ENCODE peak calls at places on chromosome 7, in five cellular contexts. One of them, this sample, is unnamed.

GRCh38 chr7:22564511-22565045 is 64.6 kb upstream of the STEAP1B start:
- DNase-seq in Peyer's patch: no peak
- DNase-seq in SJSA1: peak; percentile 68
- DNase-seq in aorta: no peak
- DNase-seq in transverse colon: no peak
- DNase-seq in this sample: no peak

GRCh38 chr7:154336295-154336694 is 284.1 kb downstream of the DPP6 start:
- DNase-seq in Peyer's patch: no peak
- DNase-seq in SJSA1: no peak
- DNase-seq in aorta: no peak
- DNase-seq in transverse colon: no peak
- DNase-seq in this sample: no peak

GRCh38 chr7:120738816-120739215 is 119.1 kb downstream of the TSPAN12 start:
- DNase-seq in Peyer's patch: no peak
- DNase-seq in SJSA1: no peak
- DNase-seq in aorta: no peak
- DNase-seq in transverse colon: no peak
- DNase-seq in this sample: no peak

GRCh38 chr7:106542550-106543220 is 118.3 kb downstream of the CCDC71L start:
- DNase-seq in Peyer's patch: no peak
- DNase-seq in SJSA1: peak; percentile 80
- DNase-seq in aorta: no peak
- DNase-seq in transverse colon: peak; percentile 73
- DNase-seq in this sample: peak; percentile 32

GRCh38 chr7:82156168-82156567 is 287.4 kb downstream of the CACNA2D1 start:
- DNase-seq in Peyer's patch: no peak
- DNase-seq in SJSA1: no peak
- DNase-seq in aorta: no peak
- DNase-seq in transverse colon: no peak
- DNase-seq in this sample: no peak

GRCh38 chr7:139994356-139994755 is 68.4 kb downstream of the PARP12 start:
- DNase-seq in Peyer's patch: no peak
- DNase-seq in SJSA1: no peak
- DNase-seq in aorta: no peak
- DNase-seq in transverse colon: no peak
- DNase-seq in this sample: no peak

GRCh38 chr7:155450828-155451521 is 7.0 kb upstream of the EN2 start:
- DNase-seq in Peyer's patch: peak; percentile 43
- DNase-seq in SJSA1: no peak
- DNase-seq in aorta: peak; percentile 66
- DNase-seq in transverse colon: no peak
- DNase-seq in this sample: no peak

GRCh38 chr7:94324380-94325120 is 70.1 kb upstream of the COL1A2 start:
- DNase-seq in Peyer's patch: no peak
- DNase-seq in SJSA1: no peak
- DNase-seq in aorta: no peak
- DNase-seq in transverse colon: no peak
- DNase-seq in this sample: no peak

GRCh38 chr7:127251458-127252379 is 1.0 kb downstream of the GRM8 start:
- DNase-seq in Peyer's patch: peak; percentile 45
- DNase-seq in SJSA1: no peak
- DNase-seq in aorta: no peak
- DNase-seq in transverse colon: peak; percentile 48
- DNase-seq in this sample: peak; percentile 13

GRCh38 chr7:13639416-13639815 is 350.1 kb downstream of the ETV1 start:
- DNase-seq in Peyer's patch: no peak
- DNase-seq in SJSA1: no peak
- DNase-seq in aorta: no peak
- DNase-seq in transverse colon: no peak
- DNase-seq in this sample: no peak

GRCh38 chr7:119344466-119344865 is 928.5 kb upstream of the KCND2 start:
- DNase-seq in Peyer's patch: no peak
- DNase-seq in SJSA1: no peak
- DNase-seq in aorta: no peak
- DNase-seq in transverse colon: no peak
- DNase-seq in this sample: no peak

GRCh38 chr7:139886206-139886605 is 57.1 kb downstream of the TBXAS1 start:
- DNase-seq in Peyer's patch: no peak
- DNase-seq in SJSA1: no peak
- DNase-seq in aorta: no peak
- DNase-seq in transverse colon: no peak
- DNase-seq in this sample: no peak

GRCh38 chr7:85733163-85733915 is 546.5 kb upstream of the SEMA3D start:
- DNase-seq in Peyer's patch: no peak
- DNase-seq in SJSA1: no peak
- DNase-seq in aorta: no peak
- DNase-seq in transverse colon: no peak
- DNase-seq in this sample: no peak

GRCh38 chr7:74993121-74993520 is 28.6 kb downstream of the CASTOR2 start:
- DNase-seq in Peyer's patch: no peak
- DNase-seq in SJSA1: no peak
- DNase-seq in aorta: no peak
- DNase-seq in transverse colon: no peak
- DNase-seq in this sample: no peak

GRCh38 chr7:108093341-108093740 is 36.8 kb downstream of the LAMB4 start:
- DNase-seq in Peyer's patch: no peak
- DNase-seq in SJSA1: no peak
- DNase-seq in aorta: no peak
- DNase-seq in transverse colon: no peak
- DNase-seq in this sample: no peak

GRCh38 chr7:134327896-134328295 is 11.2 kb upstream of the SLC35B4 start:
- DNase-seq in Peyer's patch: no peak
- DNase-seq in SJSA1: peak; percentile 28
- DNase-seq in aorta: no peak
- DNase-seq in transverse colon: peak; percentile 45
- DNase-seq in this sample: peak; percentile 24

GRCh38 chr7:141700848-141701371 is 1.1 kb downstream of the DENND11 start:
- DNase-seq in Peyer's patch: no peak
- DNase-seq in SJSA1: no peak
- DNase-seq in aorta: no peak
- DNase-seq in transverse colon: no peak
- DNase-seq in this sample: peak; percentile 30

GRCh38 chr7:143379607-143380263 is 1.4 kb upstream of the ZYX start:
- DNase-seq in Peyer's patch: no peak
- DNase-seq in SJSA1: no peak
- DNase-seq in aorta: no peak
- DNase-seq in transverse colon: no peak
- DNase-seq in this sample: no peak

GRCh38 chr7:143382126-143382790 is 1.1 kb downstream of the ZYX start:
- DNase-seq in Peyer's patch: no peak
- DNase-seq in SJSA1: no peak
- DNase-seq in aorta: peak; percentile 76
- DNase-seq in transverse colon: no peak
- DNase-seq in this sample: no peak

GRCh38 chr7:143381427-143382125 is 431 bp downstream of the ZYX start:
- DNase-seq in Peyer's patch: peak; percentile 72
- DNase-seq in SJSA1: peak; percentile 41
- DNase-seq in aorta: peak; percentile 95
- DNase-seq in transverse colon: peak; percentile 69
- DNase-seq in this sample: peak; percentile 36

GRCh38 chr7:143380646-143381426 is at the start of gene ZYX:
- DNase-seq in Peyer's patch: peak; percentile 97
- DNase-seq in SJSA1: peak; percentile 90
- DNase-seq in aorta: peak; percentile 98
- DNase-seq in transverse colon: peak; percentile 97
- DNase-seq in this sample: peak; percentile 91

GRCh38 chr7:143380264-143380645 is 890 bp upstream of the ZYX start:
- DNase-seq in Peyer's patch: peak; percentile 94
- DNase-seq in SJSA1: peak; percentile 90
- DNase-seq in aorta: peak; percentile 96
- DNase-seq in transverse colon: peak; percentile 92
- DNase-seq in this sample: peak; percentile 92
- H3K4me1 ChIP-seq in Peyer's patch: peaks cover 25% of the 10 kb centered on the region
- H3K4me1 ChIP-seq in SJSA1: peaks cover 60% of the 10 kb centered on the region
- H3K4me1 ChIP-seq in aorta: no peaks in the 10 kb centered on the region
- H3K4me1 ChIP-seq in transverse colon: peaks cover 32% of the 10 kb centered on the region
- H3K4me1 ChIP-seq in this sample: peaks cover 69% of the 10 kb centered on the region

DNA sequence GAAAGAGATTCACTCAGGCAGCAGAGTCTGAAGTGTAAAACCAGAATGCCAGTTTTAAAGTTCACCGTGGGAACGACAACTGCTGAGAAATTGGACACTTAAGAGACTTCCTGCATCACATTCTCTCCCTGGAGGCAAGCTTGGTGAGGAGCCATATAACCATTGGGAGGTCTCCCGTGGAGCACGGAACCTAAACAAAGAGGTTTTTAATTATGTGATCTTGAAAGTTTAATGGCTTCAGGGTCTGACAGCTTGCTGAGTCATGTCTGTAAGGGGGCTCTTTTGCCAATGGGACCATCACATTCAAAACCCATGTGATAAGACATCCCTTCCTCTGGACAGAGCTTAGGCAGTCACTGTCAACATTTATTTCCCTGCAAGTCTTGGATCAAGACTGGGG is 674.4 kb downstream of the TYW1 start:
- DNase-seq in Peyer's patch: no peak
- DNase-seq in SJSA1: no peak
- DNase-seq in aorta: no peak
- DNase-seq in transverse colon: no peak
- DNase-seq in this sample: no peak
- H3K4me3 ChIP-seq in Peyer's patch: no peak overlapping the region
- H3K4me3 ChIP-seq in SJSA1: no peak overlapping the region
- H3K4me3 ChIP-seq in aorta: no peak overlapping the region
- H3K4me3 ChIP-seq in transverse colon: no peak overlapping the region
- H3K4me3 ChIP-seq in this sample: no peak overlapping the region

DNA sequence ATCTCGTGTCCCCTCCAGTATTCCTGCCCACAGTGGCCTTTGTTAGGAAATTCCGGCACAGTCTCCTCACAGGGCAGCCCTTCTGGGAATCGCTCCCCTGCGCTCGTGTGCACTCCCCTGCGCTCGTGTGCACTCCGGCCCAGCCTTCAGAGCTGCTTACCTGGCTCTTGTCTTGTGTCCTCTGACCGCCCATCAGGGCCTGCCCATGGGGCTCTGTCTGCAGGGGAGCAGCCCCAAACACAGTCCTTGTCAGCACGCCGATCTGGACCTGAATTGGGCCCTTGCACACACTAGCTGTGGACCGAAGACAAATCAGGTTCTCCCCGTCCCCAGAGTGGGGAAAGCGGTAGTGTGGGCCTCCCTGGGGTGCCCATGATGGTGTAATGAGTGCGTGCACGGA is 179.4 kb downstream of the CUX1 start:
- DNase-seq in Peyer's patch: no peak
- DNase-seq in SJSA1: no peak
- DNase-seq in aorta: no peak
- DNase-seq in transverse colon: no peak
- DNase-seq in this sample: no peak
- H3K4me1 ChIP-seq in Peyer's patch: no peaks in the 10 kb centered on the region
- H3K4me1 ChIP-seq in SJSA1: no peaks in the 10 kb centered on the region
- H3K4me1 ChIP-seq in aorta: no peaks in the 10 kb centered on the region
- H3K4me1 ChIP-seq in transverse colon: no peaks in the 10 kb centered on the region
- H3K4me1 ChIP-seq in this sample: no peaks in the 10 kb centered on the region

DNA sequence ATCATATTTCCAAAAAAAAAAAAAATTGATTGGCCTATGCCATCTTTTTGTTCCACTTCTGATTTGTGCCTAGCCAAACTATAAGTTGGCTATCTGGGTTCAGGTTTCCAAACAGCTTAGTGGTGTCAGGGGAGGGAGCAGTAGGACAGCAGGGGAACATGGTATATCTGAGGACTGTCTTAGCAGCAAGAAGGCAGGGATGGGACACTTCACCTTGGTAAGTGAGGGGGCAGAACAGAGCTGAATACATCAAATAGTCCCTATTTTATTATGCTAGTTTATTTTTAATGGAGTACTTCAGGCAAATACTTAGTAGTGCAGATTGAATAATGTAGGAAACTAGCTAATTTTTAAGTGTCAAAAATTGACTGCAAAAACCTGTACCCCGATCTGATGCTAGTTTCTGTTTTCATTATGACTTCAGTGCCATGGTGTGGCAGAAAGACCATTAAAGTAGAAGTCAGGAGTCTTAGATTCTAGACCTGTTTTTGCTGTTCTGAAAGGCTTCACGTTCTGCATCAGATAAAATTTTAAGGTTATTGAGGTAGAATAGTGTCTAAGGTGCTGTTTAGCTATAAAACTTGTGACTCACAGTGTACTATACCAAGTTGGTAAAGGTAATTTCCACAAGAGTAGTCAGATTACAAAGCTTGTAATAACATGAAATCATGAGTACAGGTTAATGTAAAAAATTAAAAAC is 38.4 kb downstream of the ZNRF2 start:
- DNase-seq in Peyer's patch: no peak
- DNase-seq in SJSA1: no peak
- DNase-seq in aorta: no peak
- DNase-seq in transverse colon: no peak
- DNase-seq in this sample: no peak
- H3K4me3 ChIP-seq in Peyer's patch: no peak overlapping the region
- H3K4me3 ChIP-seq in SJSA1: no peak overlapping the region
- H3K4me3 ChIP-seq in aorta: no peak overlapping the region
- H3K4me3 ChIP-seq in transverse colon: no peak overlapping the region
- H3K4me3 ChIP-seq in this sample: peak overlapping the region; percentile 86

GRCh38 chr7:124783271-124783670 is 17.7 kb upstream of the GPR37 start:
- DNase-seq in Peyer's patch: no peak
- DNase-seq in SJSA1: no peak
- DNase-seq in aorta: no peak
- DNase-seq in transverse colon: no peak
- DNase-seq in this sample: no peak
- H3K4me1 ChIP-seq in Peyer's patch: no peaks in the 10 kb centered on the region
- H3K4me1 ChIP-seq in SJSA1: no peaks in the 10 kb centered on the region
- H3K4me1 ChIP-seq in aorta: no peaks in the 10 kb centered on the region
- H3K4me1 ChIP-seq in transverse colon: no peaks in the 10 kb centered on the region
- H3K4me1 ChIP-seq in this sample: no peaks in the 10 kb centered on the region

GRCh38 chr7:45000096-45001032 is at the start of gene CCM2:
- DNase-seq in Peyer's patch: no peak
- DNase-seq in SJSA1: peak; percentile 39
- DNase-seq in aorta: peak; percentile 86
- DNase-seq in transverse colon: peak; percentile 54
- DNase-seq in this sample: no peak

GRCh38 chr7:45003789-45004188 is 3.8 kb downstream of the CCM2 start:
- DNase-seq in Peyer's patch: no peak
- DNase-seq in SJSA1: no peak
- DNase-seq in aorta: no peak
- DNase-seq in transverse colon: no peak
- DNase-seq in this sample: no peak

GRCh38 chr7:44999245-45000095 is 531 bp upstream of the CCM2 start:
- DNase-seq in Peyer's patch: peak; percentile 100
- DNase-seq in SJSA1: peak; percentile 99
- DNase-seq in aorta: peak; percentile 99
- DNase-seq in transverse colon: peak; percentile 100
- DNase-seq in this sample: peak; percentile 99

GRCh38 chr7:45001138-45001694 is 1.2 kb downstream of the CCM2 start:
- DNase-seq in Peyer's patch: peak; percentile 53
- DNase-seq in SJSA1: no peak
- DNase-seq in aorta: no peak
- DNase-seq in transverse colon: peak; percentile 55
- DNase-seq in this sample: peak; percentile 55

DNA sequence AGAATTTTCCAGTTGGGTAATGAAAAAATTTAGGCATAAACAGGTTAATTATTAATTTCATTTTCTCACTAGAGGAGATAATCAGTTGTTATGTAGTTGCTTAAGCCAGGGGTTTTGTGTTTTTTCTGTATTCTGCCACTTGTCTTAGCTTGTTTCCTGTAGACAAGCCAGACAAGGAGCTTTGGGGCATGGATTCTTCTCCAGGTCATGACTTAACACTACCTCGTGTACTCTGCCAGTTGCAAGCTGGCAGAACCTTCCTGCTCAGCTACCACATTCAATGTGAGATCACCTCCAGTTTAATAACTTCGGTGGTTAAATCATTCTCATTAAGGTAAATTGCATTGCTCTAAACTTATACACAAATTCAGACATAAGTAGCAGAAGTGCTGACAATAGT is 1.8 kb downstream of the CCM2 start:
- DNase-seq in Peyer's patch: no peak
- DNase-seq in SJSA1: no peak
- DNase-seq in aorta: no peak
- DNase-seq in transverse colon: no peak
- DNase-seq in this sample: no peak
- H3K4me3 ChIP-seq in Peyer's patch: no peak overlapping the region
- H3K4me3 ChIP-seq in SJSA1: peak overlapping the region; percentile 72
- H3K4me3 ChIP-seq in aorta: no peak overlapping the region
- H3K4me3 ChIP-seq in transverse colon: no peak overlapping the region
- H3K4me3 ChIP-seq in this sample: peak overlapping the region; percentile 95

GRCh38 chr7:25286756-25287155 is 58.5 kb upstream of the NPVF start:
- DNase-seq in Peyer's patch: no peak
- DNase-seq in SJSA1: no peak
- DNase-seq in aorta: no peak
- DNase-seq in transverse colon: no peak
- DNase-seq in this sample: no peak
- H3K4me1 ChIP-seq in Peyer's patch: no peaks in the 10 kb centered on the region
- H3K4me1 ChIP-seq in SJSA1: no peaks in the 10 kb centered on the region
- H3K4me1 ChIP-seq in aorta: no peaks in the 10 kb centered on the region
- H3K4me1 ChIP-seq in transverse colon: peaks cover 3% of the 10 kb centered on the region
- H3K4me1 ChIP-seq in this sample: no peaks in the 10 kb centered on the region

This sample was measured in CD4-positive, CD25-positive, alpha-beta regulatory T cell.